ENCODE peak calls at places on chromosome 16, in six cellular contexts. E is HL-60, N is heart left ventricle, A is cardiac muscle cell, T is astrocyte of the spinal cord, K is PC-9. U is an unnamed sample.

GRCh38 chr16:7526736-7527135 is 194.1 kb downstream of the RBFOX1 start:
- DNase-seq in T (no peak), A (no peak), K (no peak), E (no peak), N (no peak), U (no peak)

GRCh38 chr16:49700222-49700927 is 155.5 kb downstream of the ZNF423 start:
- DNase-seq in T (peak), A (no peak), K (no peak), N (no peak), E (no peak), U (no peak)

GRCh38 chr16:61836804-61837398 is 199.3 kb downstream of the CDH8 start:
- DNase-seq in E (no peak), K (no peak), N (no peak), T (no peak), A (peak), U (no peak)

GRCh38 chr16:48608871-48609452 is 1.0 kb downstream of the N4BP1 start:
- DNase-seq in T (no peak), K (no peak), A (no peak), E (no peak), N (no peak), U (no peak)

GRCh38 chr16:81545470-81546175 is 101.0 kb downstream of the CMIP start:
- DNase-seq in T (no peak), N (no peak), K (no peak), A (no peak), E (no peak), U (no peak)

GRCh38 chr16:24851700-24852099 is 5.9 kb downstream of the SLC5A11 start:
- DNase-seq in T (peak), E (no peak), A (no peak), N (no peak), K (no peak), U (no peak)

GRCh38 chr16:50842589-50842988 is 100.7 kb downstream of the CYLD start:
- DNase-seq in T (no peak), A (no peak), K (no peak), E (no peak), N (no peak), U (no peak)

GRCh38 chr16:10206865-10207264 is 24.6 kb upstream of the GRIN2A start:
- DNase-seq in E (no peak), A (no peak), K (no peak), N (no peak), T (no peak), U (no peak)

GRCh38 chr16:24609740-24610420 is 70.5 kb downstream of the RBBP6 start:
- DNase-seq in E (no peak), T (peak), A (peak), N (peak), K (no peak), U (no peak)

GRCh38 chr16:67100569-67101300 is 9.0 kb upstream of the PHAF1 start:
- DNase-seq in E (no peak), K (no peak), A (no peak), T (peak), N (no peak), U (no peak)
- TF ChIP-seq CTCF in E (peak), K (peak), A (peak), T (peak), N (peak), U (no peak)

GRCh38 chr16:80408014-80408413 is 132.8 kb upstream of the DYNLRB2 start:
- DNase-seq in K (no peak), A (no peak), T (no peak), E (no peak), N (no peak), U (no peak)

GRCh38 chr16:80404847-80405246 is 135.9 kb upstream of the DYNLRB2 start:
- DNase-seq in A (no peak), N (no peak), E (no peak), K (no peak), T (no peak), U (no peak)

GRCh38 chr16:80407265-80407987 is 133.4 kb upstream of the DYNLRB2 start:
- DNase-seq in T (no peak), N (no peak), E (no peak), K (no peak), A (no peak), U (no peak)

GRCh38 chr16:80403871-80404270 is 136.9 kb upstream of the DYNLRB2 start:
- DNase-seq in N (no peak), K (no peak), E (no peak), A (no peak), T (no peak), U (no peak)
- TF ChIP-seq CTCF in N (no peak), K (no peak), E (no peak), A (no peak), T (no peak), U (no peak)

GRCh38 chr16:88315543-88316105 is 67.1 kb upstream of the ZNF469 start:
- DNase-seq in A (no peak), T (peak), K (peak), N (peak), E (no peak), U (no peak)
- TF ChIP-seq CTCF in A (no peak), T (no peak), K (no peak), N (no peak), E (no peak), U (no peak)

DNA sequence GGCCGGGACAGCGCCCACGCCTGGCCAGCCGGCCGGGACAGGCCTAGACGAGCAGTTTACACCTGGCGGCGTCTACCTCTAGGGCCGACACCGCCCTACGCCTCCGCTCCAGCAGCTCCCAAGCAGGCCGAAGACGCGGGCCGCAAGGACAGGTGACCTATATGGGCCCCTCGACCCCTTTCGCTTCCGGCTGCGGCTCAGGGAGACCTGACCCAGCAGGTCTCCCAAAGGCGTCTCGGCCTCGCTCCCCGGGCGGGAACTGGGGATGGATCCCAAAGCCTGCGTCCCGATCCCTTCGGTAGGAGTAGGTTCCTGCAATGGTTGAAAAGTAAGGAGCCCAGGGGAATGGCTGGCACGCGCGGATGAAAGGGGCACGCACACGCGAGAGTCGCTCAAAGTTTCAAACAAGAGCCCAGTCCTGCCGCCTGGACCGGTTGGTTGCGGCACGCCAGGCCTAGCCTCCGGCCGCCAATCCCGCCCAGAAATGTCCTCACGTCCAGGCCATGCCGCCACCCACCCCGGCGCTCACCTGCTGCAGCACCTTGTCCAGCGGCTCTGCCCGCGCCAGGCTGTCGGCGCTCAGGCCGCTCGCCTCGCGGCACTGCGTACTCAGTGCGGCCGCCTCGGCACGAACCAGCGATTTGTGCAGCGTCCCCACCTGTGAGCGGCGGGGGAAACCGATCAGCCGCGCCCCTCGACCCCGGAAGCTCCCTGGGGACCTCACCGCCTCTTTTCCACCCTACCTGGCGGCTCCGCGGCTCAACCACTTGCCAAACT is 634 bp downstream of the ESRP2 start:
- DNase-seq in K (peak), N (peak), T (no peak), A (peak), E (no peak), U (no peak)
- TF ChIP-seq CTCF in K (no peak), N (no peak), T (no peak), A (peak), E (no peak), U (no peak)

GRCh38 chr16:47143329-47143676 is 442 bp downstream of the NETO2 start:
- DNase-seq in E (peak), A (peak), T (peak), N (peak), K (no peak), U (peak)

GRCh38 chr16:47144559-47144877 is 773 bp upstream of the NETO2 start:
- DNase-seq in E (no peak), N (no peak), K (no peak), A (no peak), T (no peak), U (no peak)

GRCh38 chr16:47141773-47142468 is 1.8 kb downstream of the NETO2 start:
- DNase-seq in T (peak), K (peak), E (peak), N (peak), A (peak), U (peak)

GRCh38 chr16:47142469-47143328 is 1.0 kb downstream of the NETO2 start:
- DNase-seq in E (peak), N (no peak), K (no peak), T (peak), A (peak), U (peak)

GRCh38 chr16:47143677-47144558 is at the start of gene NETO2:
- DNase-seq in A (peak), E (peak), K (no peak), N (peak), T (peak), U (peak)
- TF ChIP-seq CTCF in A (peak), E (peak), K (peak), N (peak), T (peak), U (peak)

GRCh38 chr16:2156025-2156848 is 655 bp downstream of the TRAF7 start:
- DNase-seq in E (peak), A (peak), T (peak), K (no peak), N (no peak), U (no peak)
- TF ChIP-seq CTCF in E (no peak), A (no peak), T (no peak), K (no peak), N (no peak), U (no peak)

U was measured in GM10248.